ENCODE peak calls at places on chromosomes 1 and 21, in six cellular contexts. One of them, this sample, is unnamed.

GRCh38 chr21:25760061-25760460 is 25.3 kb downstream of the GABPA start:
- DNase-seq in epithelial cell of esophagus: no peak
- DNase-seq in CD4-positive, alpha-beta T cell: no peak
- DNase-seq in D721Med: no peak
- DNase-seq in AG04450: no peak
- DNase-seq in RWPE1: no peak
- DNase-seq in this sample: no peak

GRCh38 chr1:226939439-226940028 is 560 bp upstream of the COQ8A start:
- DNase-seq in epithelial cell of esophagus: peak; percentile 45
- DNase-seq in CD4-positive, alpha-beta T cell: no peak
- DNase-seq in D721Med: no peak
- DNase-seq in AG04450: no peak
- DNase-seq in RWPE1: peak; percentile 57
- DNase-seq in this sample: no peak

GRCh38 chr1:114199017-114199594 is 45.4 kb upstream of the SYT6 start:
- DNase-seq in epithelial cell of esophagus: no peak
- DNase-seq in CD4-positive, alpha-beta T cell: no peak
- DNase-seq in D721Med: no peak
- DNase-seq in AG04450: no peak
- DNase-seq in RWPE1: no peak
- DNase-seq in this sample: no peak

GRCh38 chr1:166956872-166957271 is 18.5 kb downstream of the ILDR2 start:
- DNase-seq in epithelial cell of esophagus: no peak
- DNase-seq in CD4-positive, alpha-beta T cell: no peak
- DNase-seq in D721Med: no peak
- DNase-seq in AG04450: no peak
- DNase-seq in RWPE1: no peak
- DNase-seq in this sample: no peak

GRCh38 chr1:33758698-33759097 is 105.2 kb upstream of the HMGB4 start:
- DNase-seq in epithelial cell of esophagus: no peak
- DNase-seq in CD4-positive, alpha-beta T cell: no peak
- DNase-seq in D721Med: no peak
- DNase-seq in AG04450: peak; percentile 11
- DNase-seq in RWPE1: no peak
- DNase-seq in this sample: no peak

GRCh38 chr1:230050973-230051735 is 15.9 kb upstream of the GALNT2 start:
- DNase-seq in epithelial cell of esophagus: no peak
- DNase-seq in CD4-positive, alpha-beta T cell: no peak
- DNase-seq in D721Med: no peak
- DNase-seq in AG04450: no peak
- DNase-seq in RWPE1: no peak
- DNase-seq in this sample: no peak

GRCh38 chr1:3630161-3630611 is 5.4 kb downstream of the TPRG1L start:
- DNase-seq in epithelial cell of esophagus: no peak
- DNase-seq in CD4-positive, alpha-beta T cell: no peak
- DNase-seq in D721Med: no peak
- DNase-seq in AG04450: no peak
- DNase-seq in RWPE1: no peak
- DNase-seq in this sample: no peak

GRCh38 chr1:33180226-33181037 is 1.4 kb downstream of the TRIM62 start:
- DNase-seq in epithelial cell of esophagus: peak; percentile 93
- DNase-seq in CD4-positive, alpha-beta T cell: peak; percentile 63
- DNase-seq in D721Med: peak; percentile 92
- DNase-seq in AG04450: peak; percentile 53
- DNase-seq in RWPE1: peak; percentile 95
- DNase-seq in this sample: no peak

GRCh38 chr1:185152187-185152767 is 4.5 kb downstream of the TRMT1L start:
- DNase-seq in epithelial cell of esophagus: peak; percentile 19
- DNase-seq in CD4-positive, alpha-beta T cell: no peak
- DNase-seq in D721Med: no peak
- DNase-seq in AG04450: no peak
- DNase-seq in RWPE1: no peak
- DNase-seq in this sample: no peak

GRCh38 chr1:54949971-54950360 is 30.5 kb upstream of the TMEM61 start:
- DNase-seq in epithelial cell of esophagus: no peak
- DNase-seq in CD4-positive, alpha-beta T cell: no peak
- DNase-seq in D721Med: no peak
- DNase-seq in AG04450: no peak
- DNase-seq in RWPE1: no peak
- DNase-seq in this sample: no peak

GRCh38 chr21:36297938-36298572 is 21.9 kb upstream of the MORC3 start:
- DNase-seq in epithelial cell of esophagus: peak; percentile 96
- DNase-seq in CD4-positive, alpha-beta T cell: peak; percentile 60
- DNase-seq in D721Med: no peak
- DNase-seq in AG04450: no peak
- DNase-seq in RWPE1: peak; percentile 56
- DNase-seq in this sample: peak; percentile 46

GRCh38 chr1:247385283-247385682 is 30.7 kb upstream of the NLRP3 start:
- DNase-seq in epithelial cell of esophagus: no peak
- DNase-seq in CD4-positive, alpha-beta T cell: no peak
- DNase-seq in D721Med: no peak
- DNase-seq in AG04450: no peak
- DNase-seq in RWPE1: no peak
- DNase-seq in this sample: no peak

GRCh38 chr1:119646521-119647227 is 1.4 kb downstream of the ZNF697 start:
- DNase-seq in epithelial cell of esophagus: peak; percentile 63
- DNase-seq in CD4-positive, alpha-beta T cell: no peak
- DNase-seq in D721Med: no peak
- DNase-seq in AG04450: no peak
- DNase-seq in RWPE1: peak; percentile 38
- DNase-seq in this sample: no peak

GRCh38 chr1:24289937-24290595 is 29.1 kb upstream of the GRHL3 start:
- DNase-seq in epithelial cell of esophagus: peak; percentile 93
- DNase-seq in CD4-positive, alpha-beta T cell: no peak
- DNase-seq in D721Med: no peak
- DNase-seq in AG04450: peak; percentile 43
- DNase-seq in RWPE1: peak; percentile 79
- DNase-seq in this sample: no peak

GRCh38 chr1:214404571-214405213 is 123.7 kb downstream of the SMYD2 start:
- DNase-seq in epithelial cell of esophagus: peak; percentile 90
- DNase-seq in CD4-positive, alpha-beta T cell: no peak
- DNase-seq in D721Med: no peak
- DNase-seq in AG04450: no peak
- DNase-seq in RWPE1: peak; percentile 85
- DNase-seq in this sample: no peak

GRCh38 chr1:116574581-116575291 is 3.9 kb upstream of the CD58 start:
- DNase-seq in epithelial cell of esophagus: peak; percentile 65
- DNase-seq in CD4-positive, alpha-beta T cell: peak; percentile 25
- DNase-seq in D721Med: peak; percentile 58
- DNase-seq in AG04450: no peak
- DNase-seq in RWPE1: peak; percentile 79
- DNase-seq in this sample: no peak

GRCh38 chr1:39275836-39276507 is 71.5 kb downstream of the MACF1 start:
- DNase-seq in epithelial cell of esophagus: peak; percentile 89
- DNase-seq in CD4-positive, alpha-beta T cell: no peak
- DNase-seq in D721Med: no peak
- DNase-seq in AG04450: no peak
- DNase-seq in RWPE1: no peak
- DNase-seq in this sample: no peak

GRCh38 chr1:98906761-98907301 is 97.8 kb downstream of the PLPPR5 start:
- DNase-seq in epithelial cell of esophagus: no peak
- DNase-seq in CD4-positive, alpha-beta T cell: no peak
- DNase-seq in D721Med: no peak
- DNase-seq in AG04450: no peak
- DNase-seq in RWPE1: no peak
- DNase-seq in this sample: no peak

GRCh38 chr21:46181953-46182547 is 2.2 kb downstream of the SPATC1L start:
- DNase-seq in epithelial cell of esophagus: no peak
- DNase-seq in CD4-positive, alpha-beta T cell: no peak
- DNase-seq in D721Med: no peak
- DNase-seq in AG04450: no peak
- DNase-seq in RWPE1: no peak
- DNase-seq in this sample: no peak

GRCh38 chr1:211259596-211260126 is 495 bp downstream of the RCOR3 start:
- DNase-seq in epithelial cell of esophagus: no peak
- DNase-seq in CD4-positive, alpha-beta T cell: no peak
- DNase-seq in D721Med: no peak
- DNase-seq in AG04450: no peak
- DNase-seq in RWPE1: peak; percentile 36
- DNase-seq in this sample: no peak

GRCh38 chr1:156143765-156144489 is 9.5 kb upstream of the SEMA4A start:
- DNase-seq in epithelial cell of esophagus: no peak
- DNase-seq in CD4-positive, alpha-beta T cell: no peak
- DNase-seq in D721Med: no peak
- DNase-seq in AG04450: no peak
- DNase-seq in RWPE1: no peak
- DNase-seq in this sample: no peak

GRCh38 chr1:230778916-230779590 is 31.9 kb downstream of the CAPN9 start:
- DNase-seq in epithelial cell of esophagus: peak; percentile 30
- DNase-seq in CD4-positive, alpha-beta T cell: no peak
- DNase-seq in D721Med: no peak
- DNase-seq in AG04450: no peak
- DNase-seq in RWPE1: no peak
- DNase-seq in this sample: no peak

GRCh38 chr1:50969611-50970507 is at the start of gene CDKN2C:
- DNase-seq in epithelial cell of esophagus: peak; percentile 76
- DNase-seq in CD4-positive, alpha-beta T cell: peak; percentile 25
- DNase-seq in D721Med: no peak
- DNase-seq in AG04450: peak; percentile 50
- DNase-seq in RWPE1: peak; percentile 62
- DNase-seq in this sample: no peak

GRCh38 chr1:59360170-59360569 is 63.3 kb downstream of the FGGY start:
- DNase-seq in epithelial cell of esophagus: peak; percentile 88
- DNase-seq in CD4-positive, alpha-beta T cell: no peak
- DNase-seq in D721Med: no peak
- DNase-seq in AG04450: peak; percentile 20
- DNase-seq in RWPE1: peak; percentile 76
- DNase-seq in this sample: no peak

GRCh38 chr1:10456079-10456478 is 6.2 kb downstream of the CORT start:
- DNase-seq in epithelial cell of esophagus: no peak
- DNase-seq in CD4-positive, alpha-beta T cell: no peak
- DNase-seq in D721Med: no peak
- DNase-seq in AG04450: no peak
- DNase-seq in RWPE1: no peak
- DNase-seq in this sample: no peak
- TF ChIP-seq CTCF in epithelial cell of esophagus: no peak
- TF ChIP-seq CTCF in CD4-positive, alpha-beta T cell: no peak
- TF ChIP-seq CTCF in D721Med: no peak
- TF ChIP-seq CTCF in AG04450: no peak
- TF ChIP-seq CTCF in RWPE1: peak; percentile 15
- TF ChIP-seq CTCF in this sample: no peak

GRCh38 chr21:37917612-37918011 is 1.4 kb upstream of the KCNJ6 start:
- DNase-seq in epithelial cell of esophagus: peak; percentile 67
- DNase-seq in CD4-positive, alpha-beta T cell: no peak
- DNase-seq in D721Med: no peak
- DNase-seq in AG04450: peak; percentile 10
- DNase-seq in RWPE1: peak; percentile 40
- DNase-seq in this sample: no peak

GRCh38 chr21:37915516-37915915 is 741 bp downstream of the KCNJ6 start:
- DNase-seq in epithelial cell of esophagus: no peak
- DNase-seq in CD4-positive, alpha-beta T cell: no peak
- DNase-seq in D721Med: no peak
- DNase-seq in AG04450: no peak
- DNase-seq in RWPE1: no peak
- DNase-seq in this sample: no peak

GRCh38 chr21:37914211-37914900 is 1.9 kb downstream of the KCNJ6 start:
- DNase-seq in epithelial cell of esophagus: peak; percentile 33
- DNase-seq in CD4-positive, alpha-beta T cell: no peak
- DNase-seq in D721Med: no peak
- DNase-seq in AG04450: no peak
- DNase-seq in RWPE1: peak; percentile 46
- DNase-seq in this sample: no peak

GRCh38 chr21:37915941-37916794 is at the start of gene KCNJ6:
- DNase-seq in epithelial cell of esophagus: peak; percentile 49
- DNase-seq in CD4-positive, alpha-beta T cell: no peak
- DNase-seq in D721Med: peak; percentile 49
- DNase-seq in AG04450: no peak
- DNase-seq in RWPE1: peak; percentile 60
- DNase-seq in this sample: no peak

GRCh38 chr21:37916795-37917142 is 512 bp upstream of the KCNJ6 start:
- DNase-seq in epithelial cell of esophagus: no peak
- DNase-seq in CD4-positive, alpha-beta T cell: no peak
- DNase-seq in D721Med: no peak
- DNase-seq in AG04450: no peak
- DNase-seq in RWPE1: no peak
- DNase-seq in this sample: no peak
- TF ChIP-seq CTCF in epithelial cell of esophagus: no peak
- TF ChIP-seq CTCF in CD4-positive, alpha-beta T cell: no peak
- TF ChIP-seq CTCF in D721Med: peak; percentile 24
- TF ChIP-seq CTCF in AG04450: peak; percentile 22
- TF ChIP-seq CTCF in RWPE1: no peak
- TF ChIP-seq CTCF in this sample: no peak

DNA sequence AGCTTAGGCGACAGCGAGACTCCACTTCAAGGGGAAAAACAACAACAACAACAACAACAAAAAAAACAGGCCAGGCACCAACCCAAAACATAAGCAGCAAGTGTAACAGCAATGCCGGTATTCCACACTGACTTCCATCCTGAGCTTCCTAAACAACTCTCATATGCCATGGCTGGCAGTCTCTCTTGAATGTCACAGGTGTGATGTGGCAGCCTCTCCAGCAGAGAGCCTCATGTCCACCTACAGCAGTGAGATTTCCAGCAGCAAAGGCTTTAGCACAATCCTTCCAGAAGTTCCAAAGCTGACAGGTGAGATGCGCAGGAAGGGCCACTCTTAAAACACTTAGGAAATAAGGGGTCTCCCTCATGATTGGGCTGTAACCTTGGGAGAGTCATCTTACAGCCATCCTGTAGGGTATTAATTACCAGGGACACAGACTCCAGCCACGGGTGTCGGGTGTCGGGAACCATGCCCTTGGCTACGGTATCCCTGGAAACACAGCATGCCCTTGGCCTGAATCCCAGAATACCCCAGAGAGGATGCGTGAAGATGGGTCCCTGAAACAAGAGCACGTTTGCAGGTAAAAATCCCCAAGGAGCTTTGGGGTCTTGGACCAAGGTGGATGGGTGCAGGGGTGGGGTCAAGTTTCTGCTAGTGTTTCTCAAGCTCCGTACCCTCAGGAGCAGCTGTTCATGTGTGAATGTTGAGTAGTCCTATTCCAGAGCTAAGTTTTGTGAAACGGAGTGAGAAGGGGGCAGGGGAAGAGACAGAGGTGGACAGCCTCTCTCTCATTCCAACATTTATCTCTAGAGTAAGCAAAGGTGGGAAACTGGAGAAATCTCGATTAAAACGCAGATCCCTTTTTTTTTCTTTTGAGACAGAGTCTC is 31.4 kb downstream of the CLSTN1 start:
- DNase-seq in epithelial cell of esophagus: peak; percentile 32
- DNase-seq in CD4-positive, alpha-beta T cell: no peak
- DNase-seq in D721Med: no peak
- DNase-seq in AG04450: no peak
- DNase-seq in RWPE1: no peak
- DNase-seq in this sample: no peak
- TF ChIP-seq CTCF in epithelial cell of esophagus: peak; percentile 21
- TF ChIP-seq CTCF in CD4-positive, alpha-beta T cell: no peak
- TF ChIP-seq CTCF in D721Med: peak; percentile 7
- TF ChIP-seq CTCF in AG04450: no peak
- TF ChIP-seq CTCF in RWPE1: no peak
- TF ChIP-seq CTCF in this sample: no peak

DNA sequence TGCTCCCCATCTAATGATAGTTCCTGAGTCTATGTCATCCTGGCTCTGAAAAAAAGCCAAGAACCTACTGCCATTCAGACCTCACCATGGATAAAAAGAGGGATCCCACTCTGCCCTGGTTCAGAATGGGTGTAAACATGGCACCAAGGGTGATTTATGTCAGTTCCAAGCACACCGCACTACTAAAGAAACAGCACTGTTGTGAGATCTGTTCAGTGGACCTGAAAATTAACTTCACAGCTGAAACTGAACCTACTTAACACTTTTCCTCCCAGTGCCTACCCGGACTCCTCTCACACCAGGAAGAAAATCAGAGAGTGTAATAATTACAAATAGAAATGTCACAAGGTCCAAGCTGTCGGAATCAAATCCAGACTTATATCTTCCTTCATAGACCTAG is 72.3 kb upstream of the NTPCR start:
- DNase-seq in epithelial cell of esophagus: no peak
- DNase-seq in CD4-positive, alpha-beta T cell: no peak
- DNase-seq in D721Med: no peak
- DNase-seq in AG04450: no peak
- DNase-seq in RWPE1: no peak
- DNase-seq in this sample: no peak
- TF ChIP-seq CTCF in epithelial cell of esophagus: no peak
- TF ChIP-seq CTCF in CD4-positive, alpha-beta T cell: no peak
- TF ChIP-seq CTCF in D721Med: no peak
- TF ChIP-seq CTCF in AG04450: no peak
- TF ChIP-seq CTCF in RWPE1: no peak
- TF ChIP-seq CTCF in this sample: no peak

This sample was measured in activated B cell treated with CpG ODN at 0.5 μM for 24 hours.